ENCODE peak calls at places on chromosomes 16 and 17, in five cellular contexts. One of them, this sample, is unnamed.

GRCh38 chr17:80108321-80108971 is 7.1 kb downstream of the GAA start:
- DNase-seq in HCEC 1CT: no peak
- DNase-seq in WTC11: peak
- DNase-seq in EH: no peak
- DNase-seq in NCI-H1105: no peak
- DNase-seq in this sample: no peak

GRCh38 chr17:1035546-1036170 is 38.7 kb downstream of the TIMM22 start:
- DNase-seq in NCI-H1105: no peak
- DNase-seq in HCEC 1CT: no peak
- DNase-seq in EH: no peak
- DNase-seq in WTC11: no peak
- DNase-seq in this sample: no peak

GRCh38 chr17:69064476-69064875 is 3.7 kb upstream of the ABCA9 start:
- DNase-seq in NCI-H1105: no peak
- DNase-seq in WTC11: no peak
- DNase-seq in HCEC 1CT: no peak
- DNase-seq in EH: no peak
- DNase-seq in this sample: no peak

GRCh38 chr16:4612474-4612931 is 2.2 kb downstream of the UBALD1 start:
- DNase-seq in WTC11: peak
- DNase-seq in HCEC 1CT: no peak
- DNase-seq in EH: no peak
- DNase-seq in NCI-H1105: no peak
- DNase-seq in this sample: peak

GRCh38 chr17:45423936-45424335 is 8.7 kb downstream of the ARHGAP27 start:
- DNase-seq in WTC11: no peak
- DNase-seq in HCEC 1CT: no peak
- DNase-seq in NCI-H1105: no peak
- DNase-seq in EH: no peak
- DNase-seq in this sample: no peak

GRCh38 chr16:88640520-88641247 is 2.3 kb downstream of the IL17C start:
- DNase-seq in WTC11: no peak
- DNase-seq in HCEC 1CT: no peak
- DNase-seq in NCI-H1105: no peak
- DNase-seq in EH: no peak
- DNase-seq in this sample: no peak

GRCh38 chr17:14297161-14297851 is 3.6 kb upstream of the HS3ST3B1 start:
- DNase-seq in EH: peak
- DNase-seq in WTC11: peak
- DNase-seq in NCI-H1105: peak
- DNase-seq in HCEC 1CT: peak
- DNase-seq in this sample: peak

GRCh38 chr16:3065742-3066439 is 451 bp downstream of the IL32 start:
- DNase-seq in NCI-H1105: no peak
- DNase-seq in HCEC 1CT: no peak
- DNase-seq in EH: no peak
- DNase-seq in WTC11: no peak
- DNase-seq in this sample: no peak

GRCh38 chr16:88375236-88376052 is 7.3 kb upstream of the ZNF469 start:
- DNase-seq in NCI-H1105: no peak
- DNase-seq in HCEC 1CT: no peak
- DNase-seq in EH: no peak
- DNase-seq in WTC11: peak
- DNase-seq in this sample: no peak

GRCh38 chr17:43134774-43135453 is 9.8 kb upstream of the BRCA1 start:
- DNase-seq in HCEC 1CT: no peak
- DNase-seq in NCI-H1105: no peak
- DNase-seq in WTC11: peak
- DNase-seq in EH: no peak
- DNase-seq in this sample: no peak

GRCh38 chr17:16197276-16197675 is 18.1 kb downstream of the NCOR1 start:
- DNase-seq in NCI-H1105: no peak
- DNase-seq in WTC11: no peak
- DNase-seq in HCEC 1CT: peak
- DNase-seq in EH: no peak
- DNase-seq in this sample: no peak

GRCh38 chr16:78563905-78564304 is 464.5 kb downstream of the WWOX start:
- DNase-seq in WTC11: no peak
- DNase-seq in HCEC 1CT: no peak
- DNase-seq in EH: no peak
- DNase-seq in NCI-H1105: peak
- DNase-seq in this sample: no peak

GRCh38 chr17:13931111-13931526 is 138.2 kb upstream of the COX10 start:
- DNase-seq in EH: peak
- DNase-seq in HCEC 1CT: no peak
- DNase-seq in WTC11: no peak
- DNase-seq in NCI-H1105: no peak
- DNase-seq in this sample: no peak

GRCh38 chr17:79950306-79950705 is 85.4 kb downstream of the TBC1D16 start:
- DNase-seq in HCEC 1CT: no peak
- DNase-seq in EH: no peak
- DNase-seq in WTC11: peak
- DNase-seq in NCI-H1105: no peak
- DNase-seq in this sample: peak

GRCh38 chr17:68497885-68498319 is 14.3 kb upstream of the PRKAR1A start:
- DNase-seq in EH: no peak
- DNase-seq in WTC11: no peak
- DNase-seq in NCI-H1105: no peak
- DNase-seq in HCEC 1CT: no peak
- DNase-seq in this sample: no peak

GRCh38 chr17:72955391-72956140 is 136.9 kb downstream of the SLC39A11 start:
- DNase-seq in NCI-H1105: no peak
- DNase-seq in WTC11: no peak
- DNase-seq in EH: no peak
- DNase-seq in HCEC 1CT: peak
- DNase-seq in this sample: no peak

GRCh38 chr16:67805718-67806427 is 487 bp downstream of the RANBP10 start:
- DNase-seq in NCI-H1105: no peak
- DNase-seq in HCEC 1CT: no peak
- DNase-seq in EH: no peak
- DNase-seq in WTC11: no peak
- DNase-seq in this sample: peak

GRCh38 chr17:51434434-51435170 is 174.3 kb downstream of the UTP18 start:
- DNase-seq in NCI-H1105: no peak
- DNase-seq in WTC11: no peak
- DNase-seq in EH: no peak
- DNase-seq in HCEC 1CT: no peak
- DNase-seq in this sample: no peak

GRCh38 chr16:14362774-14363371 is 267.2 kb downstream of the PARN start:
- DNase-seq in WTC11: no peak
- DNase-seq in HCEC 1CT: peak
- DNase-seq in EH: peak
- DNase-seq in NCI-H1105: no peak
- DNase-seq in this sample: no peak

GRCh38 chr17:77489898-77490265 is 349.1 kb downstream of the SEC14L1 start:
- DNase-seq in NCI-H1105: no peak
- DNase-seq in EH: no peak
- DNase-seq in WTC11: no peak
- DNase-seq in HCEC 1CT: no peak
- DNase-seq in this sample: no peak

GRCh38 chr16:74297296-74297665 is 667 bp downstream of the PSMD7 start:
- DNase-seq in WTC11: no peak
- DNase-seq in NCI-H1105: no peak
- DNase-seq in EH: peak
- DNase-seq in HCEC 1CT: no peak
- DNase-seq in this sample: peak

GRCh38 chr16:15970202-15970601 is 20.8 kb downstream of the ABCC1 start:
- DNase-seq in EH: peak
- DNase-seq in WTC11: peak
- DNase-seq in HCEC 1CT: peak
- DNase-seq in NCI-H1105: no peak
- DNase-seq in this sample: peak

GRCh38 chr17:80348551-80349436 is 66.2 kb upstream of the ENDOV start:
- DNase-seq in EH: peak
- DNase-seq in WTC11: no peak
- DNase-seq in NCI-H1105: no peak
- DNase-seq in HCEC 1CT: peak
- DNase-seq in this sample: no peak

GRCh38 chr16:54351171-54351570 is 64.6 kb upstream of the IRX3 start:
- DNase-seq in EH: no peak
- DNase-seq in HCEC 1CT: no peak
- DNase-seq in WTC11: no peak
- DNase-seq in NCI-H1105: no peak
- DNase-seq in this sample: peak

GRCh38 chr17:77602883-77603640 is 355.4 kb upstream of the TNRC6C start:
- DNase-seq in EH: no peak
- DNase-seq in WTC11: no peak
- DNase-seq in NCI-H1105: no peak
- DNase-seq in HCEC 1CT: no peak
- DNase-seq in this sample: no peak

GRCh38 chr16:88499314-88499713 is 46.2 kb downstream of the ZFPM1 start:
- DNase-seq in HCEC 1CT: no peak
- DNase-seq in NCI-H1105: no peak
- DNase-seq in EH: no peak
- DNase-seq in WTC11: no peak
- DNase-seq in this sample: no peak

GRCh38 chr17:76274559-76274956 is 9.4 kb downstream of the UBALD2 start:
- DNase-seq in EH: no peak
- DNase-seq in NCI-H1105: no peak
- DNase-seq in WTC11: no peak
- DNase-seq in HCEC 1CT: no peak
- DNase-seq in this sample: no peak

GRCh38 chr17:58320570-58321323 is 7.8 kb downstream of the TSPOAP1 start:
- DNase-seq in NCI-H1105: no peak
- DNase-seq in HCEC 1CT: no peak
- DNase-seq in EH: no peak
- DNase-seq in WTC11: no peak
- DNase-seq in this sample: no peak

GRCh38 chr16:31819386-31819785 is 54.2 kb upstream of the ZNF267 start:
- DNase-seq in EH: no peak
- DNase-seq in NCI-H1105: no peak
- DNase-seq in HCEC 1CT: no peak
- DNase-seq in WTC11: no peak
- DNase-seq in this sample: no peak

GRCh38 chr17:15298176-15298575 is 33.0 kb upstream of the PMP22 start:
- DNase-seq in EH: peak
- DNase-seq in WTC11: no peak
- DNase-seq in HCEC 1CT: peak
- DNase-seq in NCI-H1105: no peak
- DNase-seq in this sample: no peak

GRCh38 chr16:15581127-15581815 is 61.7 kb downstream of the MARF1 start:
- DNase-seq in HCEC 1CT: no peak
- DNase-seq in WTC11: no peak
- DNase-seq in EH: no peak
- DNase-seq in NCI-H1105: no peak
- DNase-seq in this sample: no peak

GRCh38 chr16:71796501-71796900 is 12.1 kb downstream of the AP1G1 start:
- DNase-seq in WTC11: no peak
- DNase-seq in NCI-H1105: no peak
- DNase-seq in EH: peak
- DNase-seq in HCEC 1CT: no peak
- DNase-seq in this sample: no peak

GRCh38 chr17:19812407-19812806 is 55.3 kb downstream of the ULK2 start:
- DNase-seq in HCEC 1CT: peak
- DNase-seq in NCI-H1105: peak
- DNase-seq in EH: peak
- DNase-seq in WTC11: no peak
- DNase-seq in this sample: no peak

GRCh38 chr16:75017670-75018525 is 19.1 kb downstream of the ZNRF1 start:
- DNase-seq in WTC11: no peak
- DNase-seq in NCI-H1105: no peak
- DNase-seq in HCEC 1CT: no peak
- DNase-seq in EH: no peak
- DNase-seq in this sample: no peak

GRCh38 chr17:77049440-77049839 is 91.3 kb upstream of the SEC14L1 start:
- DNase-seq in NCI-H1105: peak
- DNase-seq in EH: peak
- DNase-seq in WTC11: no peak
- DNase-seq in HCEC 1CT: no peak
- DNase-seq in this sample: no peak

GRCh38 chr17:41107941-41108445 is 2.8 kb downstream of the KRTAP4-9 start:
- DNase-seq in NCI-H1105: no peak
- DNase-seq in HCEC 1CT: no peak
- DNase-seq in WTC11: no peak
- DNase-seq in EH: peak
- DNase-seq in this sample: no peak

GRCh38 chr17:43734376-43734775 is 24.2 kb downstream of the SOST start:
- DNase-seq in HCEC 1CT: peak
- DNase-seq in WTC11: no peak
- DNase-seq in EH: peak
- DNase-seq in NCI-H1105: no peak
- DNase-seq in this sample: no peak

GRCh38 chr17:77523562-77523961 is 382.8 kb downstream of the SEC14L1 start:
- DNase-seq in WTC11: no peak
- DNase-seq in EH: no peak
- DNase-seq in NCI-H1105: no peak
- DNase-seq in HCEC 1CT: no peak
- DNase-seq in this sample: no peak